ENCODE peak calls at places on chromosomes 2 and 18, in seven cellular contexts. G is mesothelial cell of epicardium, K is M059J, H is osteocyte, R is iris pigment epithelial cell, S is Caki2, O is GM03348. J is an unnamed sample.

GRCh38 chr2:236828002-236828401 is 257.7 kb upstream of the COPS8 start:
- DNase-seq in G (no peak), K (no peak), H (no peak), R (no peak), S (no peak), O (no peak), J (no peak)

GRCh38 chr2:23312996-23313606 is 71.9 kb upstream of the KLHL29 start:
- DNase-seq in G (peak; percentile 56), K (no peak), H (no peak), R (peak; percentile 15), S (no peak), O (no peak), J (no peak)

GRCh38 chr2:206164261-206164862 is 4.7 kb downstream of the EEF1B2 start:
- DNase-seq in G (peak; percentile 71), K (peak; percentile 42), H (no peak), R (peak; percentile 20), S (no peak), O (peak; percentile 46), J (no peak)

GRCh38 chr2:140117371-140117770 is 1337.2 kb upstream of the NXPH2 start:
- DNase-seq in G (no peak), K (no peak), H (no peak), R (peak; percentile 1), S (peak; percentile 65), O (no peak), J (no peak)

GRCh38 chr2:235493775-235494715 is at the start of gene AGAP1:
- DNase-seq in G (peak; percentile 85), K (peak; percentile 79), H (peak; percentile 97), R (peak; percentile 85), S (peak; percentile 66), O (peak; percentile 96), J (peak; percentile 51)

GRCh38 chr18:79598046-79598884 is 81.3 kb upstream of the CTDP1 start:
- DNase-seq in G (no peak), K (no peak), H (no peak), R (no peak), S (no peak), O (no peak), J (no peak)

GRCh38 chr18:48104703-48105102 is 174.2 kb upstream of the SMAD2 start:
- DNase-seq in G (no peak), K (no peak), H (no peak), R (no peak), S (no peak), O (no peak), J (no peak)

GRCh38 chr2:241999184-241999583 is 129.7 kb downstream of the RTP5 start:
- DNase-seq in G (no peak), K (no peak), H (no peak), R (no peak), S (no peak), O (no peak), J (no peak)

GRCh38 chr18:26545737-26546136 is 2.6 kb downstream of the KCTD1 start:
- DNase-seq in G (no peak), K (peak; percentile 18), H (no peak), R (no peak), S (no peak), O (no peak), J (no peak)

GRCh38 chr18:55386545-55386944 is 201.4 kb downstream of the TCF4 start:
- DNase-seq in G (no peak), K (no peak), H (no peak), R (no peak), S (no peak), O (no peak), J (no peak)

GRCh38 chr2:233457356-233457755 is 103.1 kb downstream of the DGKD start:
- DNase-seq in G (no peak), K (no peak), H (no peak), R (no peak), S (no peak), O (no peak), J (no peak)

GRCh38 chr2:227536445-227536844 is 62.2 kb upstream of the SCYGR2 start:
- DNase-seq in G (no peak), K (no peak), H (no peak), R (no peak), S (no peak), O (no peak), J (peak; percentile 31)

GRCh38 chr18:14098428-14098827 is 33.8 kb downstream of the ZNF519 start:
- DNase-seq in G (no peak), K (no peak), H (no peak), R (no peak), S (no peak), O (no peak), J (no peak)

GRCh38 chr2:1750935-1751767 is 6.8 kb upstream of the PXDN start:
- DNase-seq in G (peak; percentile 73), K (peak; percentile 80), H (peak; percentile 90), R (peak; percentile 86), S (peak; percentile 61), O (peak; percentile 90), J (peak; percentile 57)

GRCh38 chr2:66432801-66433694 is 1.9 kb upstream of the MEIS1 start:
- DNase-seq in G (peak; percentile 87), K (peak; percentile 91), H (peak; percentile 89), R (peak; percentile 98), S (peak; percentile 90), O (peak; percentile 97), J (peak; percentile 93)

GRCh38 chr2:130375291-130376266 is 19.7 kb downstream of the PTPN18 start:
- DNase-seq in G (no peak), K (no peak), H (peak; percentile 66), R (peak; percentile 35), S (no peak), O (no peak), J (no peak)

GRCh38 chr18:64785686-64786085 is 636.8 kb upstream of the LINC00305 start:
- DNase-seq in G (no peak), K (no peak), H (no peak), R (no peak), S (no peak), O (no peak), J (no peak)

GRCh38 chr2:10079192-10079930 is 850 bp downstream of the CYS1 start:
- DNase-seq in G (peak; percentile 52), K (peak; percentile 67), H (no peak), R (peak; percentile 70), S (peak; percentile 35), O (peak; percentile 89), J (peak; percentile 21)

GRCh38 chr2:39521876-39522517 is 84.9 kb upstream of the MAP4K3 start:
- DNase-seq in G (no peak), K (no peak), H (no peak), R (no peak), S (no peak), O (no peak), J (no peak)

GRCh38 chr2:11092693-11093335 is 62.5 kb upstream of the SLC66A3 start:
- DNase-seq in G (no peak), K (no peak), H (peak; percentile 21), R (no peak), S (no peak), O (no peak), J (no peak)

GRCh38 chr2:238915596-238915995 is 67.7 kb downstream of the TWIST2 start:
- DNase-seq in G (no peak), K (no peak), H (no peak), R (no peak), S (no peak), O (no peak), J (no peak)

GRCh38 chr2:210302326-210302725 is 12.6 kb downstream of the MYL1 start:
- DNase-seq in G (no peak), K (no peak), H (no peak), R (peak; percentile 28), S (no peak), O (no peak), J (no peak)

GRCh38 chr2:206020151-206020550 is 65.8 kb downstream of the INO80D start:
- DNase-seq in G (no peak), K (no peak), H (no peak), R (no peak), S (no peak), O (no peak), J (no peak)

GRCh38 chr2:166651080-166651675 is 157.1 kb upstream of the SCN7A start:
- DNase-seq in G (no peak), K (no peak), H (no peak), R (peak; percentile 82), S (peak; percentile 41), O (no peak), J (peak; percentile 5)

GRCh38 chr2:12412898-12413305 is 303.8 kb upstream of the TRIB2 start:
- DNase-seq in G (no peak), K (peak; percentile 69), H (no peak), R (peak; percentile 79), S (no peak), O (no peak), J (no peak)

GRCh38 chr2:9212661-9213411 is 6.2 kb downstream of the ASAP2 start:
- DNase-seq in G (no peak), K (no peak), H (peak; percentile 72), R (no peak), S (no peak), O (no peak), J (no peak)

GRCh38 chr18:61201516-61201915 is 131.7 kb upstream of the CDH20 start:
- DNase-seq in G (no peak), K (no peak), H (no peak), R (no peak), S (no peak), O (peak; percentile 11), J (no peak)

GRCh38 chr2:230660294-230661060 is 52.2 kb upstream of the CAB39 start:
- DNase-seq in G (no peak), K (no peak), H (no peak), R (no peak), S (no peak), O (no peak), J (no peak)

GRCh38 chr2:175187378-175187777 is 5.9 kb upstream of the ATP5MC3 start:
- DNase-seq in G (no peak), K (peak; percentile 36), H (no peak), R (peak; percentile 19), S (peak; percentile 21), O (peak; percentile 7), J (no peak)

GRCh38 chr2:11022874-11023273 is 111.1 kb downstream of the KCNF1 start:
- DNase-seq in G (no peak), K (peak; percentile 44), H (peak; percentile 77), R (no peak), S (peak; percentile 33), O (no peak), J (no peak)

J was measured in COR-L47.